ENCODE peak calls at places on chromosomes 5 and 9, in four cellular contexts. N is A549; H is aorta; J is CD8-positive, alpha-beta memory T cell. W is an unnamed sample.

GRCh38 chr5:50965621-50966362 is 299.4 kb downstream of the PARP8 start:
- DNase-seq in N (no peak), H (no peak), J (no peak), W (no peak)

GRCh38 chr9:83166369-83166768 is 103.4 kb upstream of the RASEF start:
- DNase-seq in N (no peak), J (no peak), H (no peak), W (no peak)

GRCh38 chr9:72932669-72933068 is 20.2 kb downstream of the ALDH1A1 start:
- DNase-seq in N (no peak), J (no peak), H (no peak), W (no peak)

GRCh38 chr5:158155087-158155486 is 296.1 kb upstream of the CLINT1 start:
- DNase-seq in H (no peak), J (no peak), N (no peak), W (no peak)

GRCh38 chr5:72584466-72584865 is 77.3 kb upstream of the ZNF366 start:
- DNase-seq in N (no peak), J (no peak), H (no peak), W (no peak)

GRCh38 chr5:141742866-141743651 is 61.0 kb upstream of the ARAP3 start:
- DNase-seq in J (no peak), H (no peak), N (peak), W (peak)

GRCh38 chr5:154575869-154576806 is 98.1 kb upstream of the HAND1 start:
- DNase-seq in N (no peak), H (no peak), J (no peak), W (no peak)

GRCh38 chr9:137113385-137114159 is 961 bp downstream of the DPP7 start:
- DNase-seq in H (no peak), N (no peak), J (peak), W (no peak)

GRCh38 chr9:5760338-5760737 is 72.6 kb downstream of the ERMP1 start:
- DNase-seq in H (no peak), N (no peak), J (no peak), W (no peak)

GRCh38 chr9:5762421-5762820 is 70.5 kb downstream of the ERMP1 start:
- DNase-seq in N (no peak), J (no peak), H (no peak), W (no peak)

GRCh38 chr9:5767968-5768932 is 64.7 kb downstream of the ERMP1 start:
- DNase-seq in J (no peak), H (no peak), N (no peak), W (no peak)

GRCh38 chr9:5764130-5764868 is 68.6 kb downstream of the ERMP1 start:
- DNase-seq in J (no peak), H (no peak), N (no peak), W (no peak)
- H3K27ac ChIP-seq in J (no peak), H (no peak), N (no peak), W (no peak)

GRCh38 chr5:120419110-120419509 is 45.0 kb upstream of the PRR16 start:
- DNase-seq in H (no peak), J (no peak), N (no peak), W (no peak)
- H3K27ac ChIP-seq in H (no peak), J (no peak), N (no peak), W (no peak)

GRCh38 chr9:135212961-135213360 is 125.5 kb downstream of the OLFM1 start:
- DNase-seq in N (no peak), H (peak), J (peak), W (peak)
- H3K27ac ChIP-seq in N (no peak), H (no peak), J (no peak), W (no peak)

DNA sequence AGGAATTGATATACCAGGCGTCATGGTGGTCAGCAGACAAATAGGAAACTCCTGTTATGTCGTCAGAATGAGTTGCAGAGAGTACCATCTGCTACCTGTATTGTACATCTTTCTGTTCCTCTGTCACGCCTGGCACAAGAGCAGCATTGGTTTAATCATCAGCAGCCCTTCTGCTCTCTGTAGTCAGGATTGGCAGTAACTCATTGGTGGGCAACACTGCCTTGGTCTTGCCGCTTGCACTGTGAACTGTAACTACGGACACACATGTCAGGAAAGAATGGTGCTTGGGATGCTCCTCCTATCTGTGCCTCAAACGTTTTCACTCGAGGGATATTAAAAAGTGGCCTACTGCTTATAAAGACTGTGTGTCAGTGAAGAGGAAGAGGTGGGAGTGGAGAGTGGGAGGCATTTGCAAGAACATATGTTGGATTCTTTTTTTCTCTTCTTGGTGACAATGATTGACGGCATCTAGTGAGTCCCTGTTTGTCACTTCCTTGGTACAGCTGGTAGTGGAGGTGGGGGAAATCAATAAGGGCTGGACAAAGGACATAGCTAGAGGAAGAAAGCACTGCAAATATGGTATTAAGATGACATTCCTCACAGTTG is 76.6 kb downstream of the F2RL2 start:
- DNase-seq in N (no peak), H (no peak), J (no peak), W (no peak)
- H3K27ac ChIP-seq in N (no peak), H (no peak), J (peak), W (no peak)

DNA sequence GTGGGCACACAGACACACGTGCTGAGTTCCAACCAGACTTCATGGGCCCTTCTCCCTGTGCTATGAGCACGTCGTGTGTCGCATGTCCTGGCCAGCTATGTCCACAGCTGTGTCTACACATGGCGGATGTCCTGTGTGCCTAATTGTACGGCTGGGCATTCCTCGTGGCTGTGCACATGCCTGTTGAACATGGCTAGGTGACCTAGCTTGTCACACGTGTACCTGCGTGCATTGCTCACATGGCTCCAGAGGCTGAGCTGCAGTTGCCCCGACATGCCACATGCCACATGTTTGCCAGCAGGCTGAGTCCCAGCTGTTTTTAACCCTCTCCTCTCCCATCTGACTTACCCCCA is 742 bp upstream of the AQP3 start:
- DNase-seq in N (no peak), J (no peak), H (no peak), W (no peak)
- H3K27ac ChIP-seq in N (peak), J (peak), H (no peak), W (no peak)

W was measured in RWPE2.